ENCODE peak calls at places on chromosomes 16 and 17, in ten cellular contexts. B, A, R, C, G, L, H, J, N and V are unnamed samples.

GRCh38 chr16:75198135-75198600 is 8.8 kb downstream of the CTRB2 start:
- DNase-seq in B (no peak), A (no peak), R (peak), C (peak), G (peak), L (peak), H (no peak), J (no peak), N (no peak), V (peak)

GRCh38 chr17:21371511-21372081 is 4.6 kb upstream of the KCNJ12 start:
- DNase-seq in B (no peak), A (no peak), R (no peak), C (no peak), G (no peak), L (no peak), H (no peak), J (no peak), N (no peak), V (peak)

GRCh38 chr17:69357701-69358100 is 30.8 kb upstream of the ABCA5 start:
- DNase-seq in B (no peak), A (peak), R (peak), C (peak), G (no peak), L (no peak), H (no peak), J (peak), N (no peak), V (no peak)

GRCh38 chr17:81870155-81870977 is 771 bp downstream of the ARHGDIA start:
- DNase-seq in B (peak), A (peak), R (peak), C (peak), G (peak), L (no peak), H (no peak), J (peak), N (peak), V (peak)

GRCh38 chr17:8896641-8897635 is 29.5 kb upstream of the PIK3R6 start:
- DNase-seq in B (no peak), A (no peak), R (no peak), C (no peak), G (no peak), L (no peak), H (no peak), J (no peak), N (no peak), V (peak)

GRCh38 chr16:27928542-27928941 is 135.0 kb downstream of the GSG1L start:
- DNase-seq in B (no peak), A (no peak), R (no peak), C (no peak), G (no peak), L (no peak), H (no peak), J (no peak), N (no peak), V (no peak)

GRCh38 chr17:61075988-61076387 is 323.7 kb upstream of the TBX2 start:
- DNase-seq in B (no peak), A (no peak), R (no peak), C (no peak), G (no peak), L (no peak), H (no peak), J (no peak), N (no peak), V (no peak)

GRCh38 chr16:11133344-11133921 is 122.6 kb downstream of the SOCS1 start:
- DNase-seq in B (peak), A (peak), R (peak), C (peak), G (peak), L (peak), H (peak), J (peak), N (peak), V (peak)

DNA sequence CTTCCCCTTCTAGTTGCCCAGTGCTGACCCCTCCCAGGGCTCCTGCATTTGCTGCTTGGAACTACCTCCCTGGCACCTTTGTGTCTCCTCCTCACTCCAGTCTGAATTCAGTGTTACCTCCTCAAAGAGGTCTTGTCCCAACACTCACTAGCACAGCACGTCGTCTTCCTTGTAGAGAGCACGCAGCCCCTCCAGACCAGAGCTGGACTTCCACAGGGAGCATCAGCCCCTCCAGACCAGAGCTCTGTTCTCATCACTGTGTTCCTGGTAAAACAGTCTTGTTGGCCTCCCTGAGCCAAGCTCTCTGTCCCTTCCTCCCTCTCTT is 27.8 kb upstream of the MGAT5B start:
- DNase-seq in B (no peak), A (no peak), R (no peak), C (no peak), G (no peak), L (no peak), H (no peak), J (no peak), N (no peak), V (no peak)
- H3K4me3 ChIP-seq in B (no peak), A (no peak), R (no peak), C (no peak), G (no peak), L (no peak), H (no peak), J (no peak), N (no peak), V (no peak)

DNA sequence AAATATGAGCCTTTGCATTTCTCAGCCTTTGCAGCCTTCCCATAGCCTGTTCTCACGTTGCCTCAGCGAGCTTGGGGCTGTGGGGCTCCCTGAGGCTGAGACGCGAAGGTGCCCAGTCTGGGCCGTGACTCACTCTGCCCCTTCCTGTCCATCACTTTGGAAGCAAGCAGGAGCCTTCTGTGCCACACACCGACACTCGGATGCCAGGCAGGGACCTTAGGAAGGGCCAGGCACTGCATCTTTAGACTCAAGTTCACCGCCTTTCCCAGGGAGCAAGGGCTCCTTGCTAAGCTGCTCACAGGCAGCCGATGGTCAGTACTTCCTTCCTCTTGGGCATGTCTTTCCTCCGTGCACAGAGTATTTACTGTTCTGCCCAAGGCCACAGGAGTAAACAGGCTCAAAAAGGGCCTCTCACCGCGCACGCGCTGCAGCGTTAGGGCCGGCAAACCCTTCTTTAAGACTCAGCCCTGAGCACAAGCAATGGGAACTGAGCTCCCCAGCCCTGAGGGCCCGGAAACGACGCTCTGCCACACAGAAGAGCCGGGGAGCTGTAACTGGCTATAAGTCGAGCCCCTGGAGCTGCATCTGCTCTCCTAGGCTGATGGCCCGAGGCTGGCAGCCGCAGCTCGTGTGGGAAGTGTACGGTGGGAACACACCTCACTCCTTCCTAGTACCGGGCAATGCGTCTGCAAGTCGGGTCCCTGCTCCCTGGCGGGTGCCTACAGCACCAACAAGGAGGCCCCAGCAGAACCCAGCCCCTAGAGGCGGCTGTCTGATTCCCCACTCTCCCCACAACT is 7.2 kb downstream of the TIMM22 start:
- DNase-seq in B (no peak), A (peak), R (no peak), C (no peak), G (no peak), L (no peak), H (no peak), J (no peak), N (no peak), V (peak)
- H3K4me3 ChIP-seq in B (no peak), A (no peak), R (no peak), C (no peak), G (no peak), L (no peak), H (no peak), J (no peak), N (no peak), V (no peak)

DNA sequence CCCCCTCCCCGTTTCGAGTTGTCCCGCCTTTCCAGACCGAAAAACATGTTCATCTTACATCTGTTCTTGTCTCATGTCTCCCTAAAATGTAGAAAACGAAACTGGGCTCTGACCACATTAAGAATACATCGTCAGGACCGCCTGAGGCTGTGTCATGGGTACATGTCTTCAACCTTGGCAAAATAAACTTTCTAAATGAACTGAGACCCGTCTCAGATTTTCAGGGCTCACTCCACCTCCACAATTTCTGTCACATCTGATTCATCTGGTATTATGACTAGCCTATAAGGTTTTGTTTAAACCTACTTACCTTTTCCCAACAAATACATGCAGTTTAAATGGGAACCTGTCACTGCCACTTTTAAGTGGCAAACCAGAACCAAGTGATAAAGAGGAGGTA is 621 bp downstream of the SDR42E1 start:
- DNase-seq in B (no peak), A (no peak), R (no peak), C (no peak), G (no peak), L (no peak), H (no peak), J (no peak), N (no peak), V (no peak)
- H3K4me3 ChIP-seq in B (peak), A (no peak), R (no peak), C (no peak), G (no peak), L (peak), H (no peak), J (no peak), N (peak), V (peak)

DNA sequence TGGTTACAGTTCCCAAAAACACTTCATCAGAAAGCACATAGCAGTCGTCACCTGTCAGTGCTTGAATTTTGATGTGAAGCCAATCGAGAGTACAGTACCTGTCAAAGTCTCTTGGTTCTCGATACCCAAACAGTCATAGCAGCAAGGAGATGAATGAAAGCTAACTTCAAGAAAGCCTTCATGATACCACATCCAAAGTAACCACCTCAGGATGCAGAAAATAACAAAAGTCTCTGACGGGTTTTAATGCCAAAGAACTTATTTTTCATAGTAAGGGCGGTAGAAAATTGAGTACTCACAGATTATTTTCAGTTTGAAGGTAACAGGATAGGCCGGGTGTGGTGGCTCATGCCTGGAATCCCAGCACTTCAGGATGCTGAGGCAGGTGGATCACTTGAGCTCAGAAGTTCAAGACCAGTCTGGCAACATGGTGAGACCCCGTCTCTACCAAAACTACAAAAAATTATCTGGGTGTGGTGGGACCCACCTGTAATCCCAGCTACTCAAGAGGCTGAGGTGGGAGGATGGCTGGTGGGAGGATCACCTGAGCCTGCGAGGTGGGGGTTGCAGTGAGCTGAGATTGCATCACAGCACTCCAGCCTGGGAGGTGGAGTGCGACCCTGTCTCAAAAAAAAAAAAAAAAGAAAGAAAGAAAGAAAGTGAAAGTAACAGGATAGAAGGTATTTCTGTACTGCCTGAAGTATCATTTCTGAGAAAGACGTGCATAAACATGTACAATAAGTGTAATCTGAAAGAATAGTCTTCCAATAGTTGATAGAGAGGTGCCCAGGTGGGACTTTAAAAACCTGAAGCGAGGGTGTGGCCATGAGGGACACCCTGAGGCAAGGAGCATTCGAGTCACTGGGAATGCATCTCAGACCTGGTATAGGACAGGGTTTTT is 15.4 kb downstream of the MFSD11 start:
- DNase-seq in B (no peak), A (peak), R (no peak), C (no peak), G (no peak), L (no peak), H (no peak), J (no peak), N (no peak), V (no peak)
- H3K4me3 ChIP-seq in B (no peak), A (no peak), R (no peak), C (no peak), G (no peak), L (no peak), H (no peak), J (no peak), N (no peak), V (no peak)

GRCh38 chr17:49965522-49965905 is 3.5 kb upstream of the DLX4 start:
- DNase-seq in B (no peak), A (no peak), R (no peak), C (no peak), G (no peak), L (no peak), H (no peak), J (peak), N (no peak), V (no peak)

GRCh38 chr17:49964539-49965521 is 4.2 kb upstream of the DLX4 start:
- DNase-seq in B (no peak), A (no peak), R (no peak), C (no peak), G (no peak), L (no peak), H (no peak), J (peak), N (no peak), V (no peak)

GRCh38 chr17:49962599-49963276 is 6.3 kb upstream of the DLX4 start:
- DNase-seq in B (no peak), A (no peak), R (no peak), C (no peak), G (no peak), L (no peak), H (no peak), J (no peak), N (no peak), V (no peak)

GRCh38 chr17:49963277-49963625 is 5.7 kb upstream of the DLX4 start:
- DNase-seq in B (no peak), A (no peak), R (no peak), C (no peak), G (no peak), L (no peak), H (no peak), J (peak), N (no peak), V (no peak)

GRCh38 chr17:49963626-49964538 is 5.1 kb upstream of the DLX4 start:
- DNase-seq in B (no peak), A (no peak), R (no peak), C (no peak), G (peak), L (no peak), H (no peak), J (peak), N (no peak), V (no peak)
- H3K4me3 ChIP-seq in B (no peak), A (no peak), R (no peak), C (no peak), G (no peak), L (no peak), H (no peak), J (no peak), N (no peak), V (no peak)

GRCh38 chr17:75910699-75911098 is 6.0 kb upstream of the MRPL38 start:
- DNase-seq in B (no peak), A (no peak), R (no peak), C (no peak), G (no peak), L (no peak), H (no peak), J (peak), N (no peak), V (peak)
- H3K4me3 ChIP-seq in B (no peak), A (no peak), R (no peak), C (no peak), G (no peak), L (no peak), H (no peak), J (no peak), N (no peak), V (no peak)

GRCh38 chr17:72175263-72175662 is 54.4 kb downstream of the SOX9 start:
- DNase-seq in B (no peak), A (no peak), R (no peak), C (no peak), G (no peak), L (no peak), H (no peak), J (no peak), N (no peak), V (no peak)
- H3K4me3 ChIP-seq in B (no peak), A (no peak), R (no peak), C (no peak), G (no peak), L (no peak), H (no peak), J (no peak), N (no peak), V (no peak)

DNA sequence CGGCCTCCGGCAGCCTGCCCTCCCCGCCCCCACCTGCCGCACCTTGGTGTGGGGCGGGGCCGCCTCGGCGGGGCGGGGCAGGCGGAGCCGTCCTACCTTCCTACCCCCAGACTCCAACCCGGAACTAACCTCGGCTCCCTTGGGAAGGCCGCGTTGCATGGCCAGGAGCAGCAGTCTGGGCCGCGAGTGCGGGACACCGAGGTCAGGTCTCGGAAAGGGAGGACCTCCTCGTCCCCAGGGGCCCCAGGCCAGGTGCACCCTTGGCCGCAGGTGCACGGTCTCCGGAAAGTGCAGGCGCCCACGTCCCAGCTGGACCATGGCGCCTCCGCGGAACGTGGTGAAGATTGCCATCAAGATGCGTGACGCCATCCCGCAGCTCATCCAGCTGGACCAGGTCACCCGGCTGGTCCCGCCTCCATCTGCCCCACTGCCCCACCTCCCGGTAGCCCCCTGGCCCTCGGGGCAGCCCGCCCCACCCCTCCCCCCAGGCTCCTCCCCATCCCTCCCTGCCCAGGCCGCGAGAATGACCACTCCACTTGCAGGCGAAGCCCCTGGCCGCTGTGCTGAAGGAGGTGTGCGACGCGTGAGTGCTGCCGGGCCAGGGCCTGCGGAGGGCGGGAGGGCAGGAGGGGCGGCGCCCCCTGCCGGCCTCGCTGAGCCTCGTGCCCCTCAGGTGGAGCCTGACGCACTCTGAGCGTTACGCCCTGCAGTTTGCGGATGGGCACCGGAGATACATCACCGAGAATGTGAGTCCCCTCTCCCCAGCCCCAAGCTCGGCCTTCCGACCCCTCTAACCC is at the start of gene ELMO3:
- DNase-seq in B (no peak), A (no peak), R (no peak), C (no peak), G (peak), L (no peak), H (no peak), J (peak), N (no peak), V (peak)
- H3K4me3 ChIP-seq in B (no peak), A (no peak), R (no peak), C (no peak), G (no peak), L (no peak), H (no peak), J (peak), N (peak), V (no peak)